ENCODE peak calls at places on chromosome 4, in four cellular contexts. One of them, this sample, is unnamed.

GRCh38 chr4:64713256-64713840 is 304.1 kb upstream of the TECRL start:
- DNase-seq in NCI-H1436: peak; percentile 0
- DNase-seq in iris pigment epithelial cell: peak; percentile 28
- DNase-seq in stimulated activated CD4-positive, alpha-beta T cell treated with anti-CD3 and anti-CD28 coated beads, Interleukin-2, amount 100 ng/mL, for 48 hours: no peak
- DNase-seq in this sample: no peak

GRCh38 chr4:147453561-147454141 is 27.2 kb upstream of the EDNRA start:
- DNase-seq in NCI-H1436: no peak
- DNase-seq in iris pigment epithelial cell: peak; percentile 28
- DNase-seq in stimulated activated CD4-positive, alpha-beta T cell treated with anti-CD3 and anti-CD28 coated beads, Interleukin-2, amount 100 ng/mL, for 48 hours: no peak
- DNase-seq in this sample: no peak

GRCh38 chr4:1052231-1052671 is 40.8 kb downstream of the FGFRL1 start:
- DNase-seq in NCI-H1436: no peak
- DNase-seq in iris pigment epithelial cell: no peak
- DNase-seq in stimulated activated CD4-positive, alpha-beta T cell treated with anti-CD3 and anti-CD28 coated beads, Interleukin-2, amount 100 ng/mL, for 48 hours: no peak
- DNase-seq in this sample: no peak

GRCh38 chr4:176306837-176307590 is 12.8 kb upstream of the SPCS3 start:
- DNase-seq in NCI-H1436: no peak
- DNase-seq in iris pigment epithelial cell: no peak
- DNase-seq in stimulated activated CD4-positive, alpha-beta T cell treated with anti-CD3 and anti-CD28 coated beads, Interleukin-2, amount 100 ng/mL, for 48 hours: no peak
- DNase-seq in this sample: no peak

GRCh38 chr4:98994474-98995182 is 893 bp upstream of the METAP1 start:
- DNase-seq in NCI-H1436: no peak
- DNase-seq in iris pigment epithelial cell: peak; percentile 29
- DNase-seq in stimulated activated CD4-positive, alpha-beta T cell treated with anti-CD3 and anti-CD28 coated beads, Interleukin-2, amount 100 ng/mL, for 48 hours: no peak
- DNase-seq in this sample: no peak

GRCh38 chr4:123232439-123232838 is 164.2 kb upstream of the SPRY1 start:
- DNase-seq in NCI-H1436: no peak
- DNase-seq in iris pigment epithelial cell: peak; percentile 62
- DNase-seq in stimulated activated CD4-positive, alpha-beta T cell treated with anti-CD3 and anti-CD28 coated beads, Interleukin-2, amount 100 ng/mL, for 48 hours: no peak
- DNase-seq in this sample: no peak

GRCh38 chr4:155423671-155424070 is 46.9 kb upstream of the MAP9 start:
- DNase-seq in NCI-H1436: no peak
- DNase-seq in iris pigment epithelial cell: no peak
- DNase-seq in stimulated activated CD4-positive, alpha-beta T cell treated with anti-CD3 and anti-CD28 coated beads, Interleukin-2, amount 100 ng/mL, for 48 hours: no peak
- DNase-seq in this sample: no peak

GRCh38 chr4:74109116-74109791 is 10.3 kb upstream of the CXCL2 start:
- DNase-seq in NCI-H1436: no peak
- DNase-seq in iris pigment epithelial cell: peak; percentile 99
- DNase-seq in stimulated activated CD4-positive, alpha-beta T cell treated with anti-CD3 and anti-CD28 coated beads, Interleukin-2, amount 100 ng/mL, for 48 hours: no peak
- DNase-seq in this sample: no peak

GRCh38 chr4:117134386-117134785 is 49.0 kb upstream of the TRAM1L1 start:
- DNase-seq in NCI-H1436: no peak
- DNase-seq in iris pigment epithelial cell: peak; percentile 78
- DNase-seq in stimulated activated CD4-positive, alpha-beta T cell treated with anti-CD3 and anti-CD28 coated beads, Interleukin-2, amount 100 ng/mL, for 48 hours: no peak
- DNase-seq in this sample: no peak

GRCh38 chr4:179595671-179596410 is 2153.6 kb upstream of the AGA start:
- DNase-seq in NCI-H1436: no peak
- DNase-seq in iris pigment epithelial cell: peak; percentile 40
- DNase-seq in stimulated activated CD4-positive, alpha-beta T cell treated with anti-CD3 and anti-CD28 coated beads, Interleukin-2, amount 100 ng/mL, for 48 hours: no peak
- DNase-seq in this sample: no peak